ENCODE peak calls at places on chromosomes 7 and 10, in eight cellular contexts. H, C, T, D, W, B, K and Z are unnamed samples.
A peak's percentile ranks its signal among the peaks of the same experiment; 100 is the strongest.

GRCh38 chr10:24027107-24027506 is 181.8 kb upstream of the KIAA1217 start:
- DNase-seq in H (no peak), C (no peak), T (no peak), D (no peak), W (no peak), B (no peak), K (no peak), Z (no peak)

GRCh38 chr10:89869180-89869579 is 167.8 kb downstream of the KIF20B start:
- DNase-seq in H (no peak), C (no peak), T (no peak), D (no peak), W (no peak), B (no peak), K (no peak), Z (no peak)

GRCh38 chr10:128062837-128063563 is 63.2 kb downstream of the MKI67 start:
- DNase-seq in H (no peak), C (no peak), T (no peak), D (peak; percentile 11), W (no peak), B (peak; percentile 72), K (peak; percentile 67), Z (no peak)

GRCh38 chr7:130432886-130433285 is 7.9 kb downstream of the CEP41 start:
- DNase-seq in H (no peak), C (no peak), T (no peak), D (no peak), W (no peak), B (no peak), K (no peak), Z (no peak)

GRCh38 chr7:41252551-41252950 is 450.3 kb downstream of the INHBA start:
- DNase-seq in H (no peak), C (no peak), T (no peak), D (no peak), W (no peak), B (no peak), K (no peak), Z (no peak)

GRCh38 chr7:29112721-29113120 is 33.6 kb downstream of the CPVL start:
- DNase-seq in H (no peak), C (no peak), T (no peak), D (no peak), W (no peak), B (no peak), K (no peak), Z (no peak)

GRCh38 chr7:130960208-130960988 is 226.4 kb upstream of the KLF14 start:
- DNase-seq in H (no peak), C (no peak), T (no peak), D (peak; percentile 59), W (no peak), B (peak; percentile 37), K (no peak), Z (no peak)

GRCh38 chr10:131178956-131179355 is 132.6 kb downstream of the TCERG1L start:
- DNase-seq in H (no peak), C (no peak), T (no peak), D (no peak), W (no peak), B (no peak), K (peak; percentile 42), Z (no peak)

GRCh38 chr10:125878957-125879835 is 1.9 kb downstream of the DHX32 start:
- DNase-seq in H (no peak), C (no peak), T (no peak), D (no peak), W (no peak), B (peak; percentile 47), K (no peak), Z (no peak)

GRCh38 chr7:34091330-34091917 is 186.1 kb downstream of the BMPER start:
- DNase-seq in H (no peak), C (peak; percentile 51), T (peak; percentile 47), D (peak; percentile 29), W (peak; percentile 58), B (peak; percentile 62), K (no peak), Z (peak; percentile 50)

GRCh38 chr10:52434734-52435133 is 120.7 kb downstream of the DKK1 start:
- DNase-seq in H (no peak), C (no peak), T (no peak), D (no peak), W (no peak), B (no peak), K (no peak), Z (no peak)

GRCh38 chr10:34275626-34276025 is 539.5 kb downstream of the PARD3 start:
- DNase-seq in H (no peak), C (no peak), T (no peak), D (no peak), W (no peak), B (no peak), K (no peak), Z (no peak)

GRCh38 chr10:130962240-130963051 is 349.1 kb downstream of the TCERG1L start:
- DNase-seq in H (no peak), C (no peak), T (no peak), D (no peak), W (no peak), B (no peak), K (no peak), Z (no peak)

GRCh38 chr10:96690755-96691730 is 29.3 kb downstream of the PIK3AP1 start:
- DNase-seq in H (no peak), C (no peak), T (no peak), D (no peak), W (no peak), B (no peak), K (no peak), Z (peak; percentile 46)

GRCh38 chr7:33500590-33500989 is 371.2 kb downstream of the BBS9 start:
- DNase-seq in H (no peak), C (no peak), T (no peak), D (no peak), W (no peak), B (no peak), K (no peak), Z (no peak)

GRCh38 chr10:43214071-43214955 is 52.6 kb downstream of the RASGEF1A start:
- DNase-seq in H (peak; percentile 43), C (no peak), T (no peak), D (no peak), W (no peak), B (peak; percentile 33), K (no peak), Z (no peak)

GRCh38 chr7:35255417-35255798 is 1.5 kb upstream of the TBX20 start:
- DNase-seq in H (peak; percentile 70), C (no peak), T (no peak), D (no peak), W (no peak), B (peak; percentile 41), K (no peak), Z (peak; percentile 62)

GRCh38 chr7:35253182-35253679 is 669 bp downstream of the TBX20 start:
- DNase-seq in H (no peak), C (no peak), T (no peak), D (no peak), W (no peak), B (peak; percentile 54), K (no peak), Z (peak; percentile 79)

GRCh38 chr7:35254496-35255416 is 856 bp upstream of the TBX20 start:
- DNase-seq in H (peak; percentile 87), C (peak; percentile 72), T (no peak), D (no peak), W (no peak), B (peak; percentile 74), K (no peak), Z (no peak)

GRCh38 chr7:35252584-35252983 is 1.3 kb downstream of the TBX20 start:
- DNase-seq in H (no peak), C (no peak), T (no peak), D (no peak), W (no peak), B (no peak), K (no peak), Z (no peak)

DNA sequence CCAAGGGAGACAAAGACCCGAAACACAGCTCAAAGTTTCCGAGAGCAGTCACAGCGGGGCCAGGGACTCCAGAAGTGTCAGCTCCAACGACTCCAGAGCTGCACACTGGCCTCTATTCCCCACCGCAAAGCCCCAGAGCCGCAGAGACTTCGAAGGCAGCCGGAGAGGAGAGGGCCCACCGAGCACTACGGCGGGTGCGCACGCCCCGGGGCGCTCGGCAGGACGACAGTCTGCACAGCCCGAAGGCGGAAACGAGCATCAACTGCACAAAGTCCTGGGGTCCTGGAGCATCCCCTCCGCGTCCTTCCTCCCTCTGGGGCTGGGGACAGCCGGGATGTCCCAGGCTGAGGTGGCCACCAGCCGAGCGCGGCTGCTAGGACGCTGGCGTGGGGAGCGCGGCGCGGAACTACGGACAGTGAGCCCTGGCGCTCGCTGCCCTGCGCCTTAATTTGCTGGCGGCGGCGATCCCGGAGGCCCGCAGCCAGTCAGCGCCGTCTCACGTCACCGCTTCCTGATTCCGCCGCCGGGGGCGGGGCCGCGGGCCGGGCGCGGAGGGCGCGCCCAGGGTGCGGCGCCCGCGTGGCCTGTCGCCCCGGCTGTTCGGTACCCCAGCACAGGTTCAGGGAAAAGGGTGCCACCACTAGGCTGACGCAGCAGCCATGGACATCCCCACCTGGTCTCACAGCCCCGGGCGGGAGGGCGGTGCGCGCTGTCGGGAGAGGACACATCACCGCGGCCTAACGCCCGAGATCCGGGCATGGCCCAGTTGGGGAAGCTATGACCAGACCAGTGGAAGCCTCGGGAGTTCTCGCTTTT is at the start of gene TBX20:
- DNase-seq in H (peak; percentile 94), C (peak; percentile 93), T (no peak), D (no peak), W (peak; percentile 68), B (peak; percentile 78), K (peak; percentile 72), Z (peak; percentile 91)
- H3K27me3 ChIP-seq in H (no peaks in the 10 kb centered on the region), C (peaks cover 41% of the 10 kb centered on the region), T (peaks cover 99% of the 10 kb centered on the region), D (peaks cover 53% of the 10 kb centered on the region), W (no peaks in the 10 kb centered on the region), B (peaks cover 64% of the 10 kb centered on the region), K (peaks cover 100% of the 10 kb centered on the region), Z (peaks cover 99% of the 10 kb centered on the region)

DNA sequence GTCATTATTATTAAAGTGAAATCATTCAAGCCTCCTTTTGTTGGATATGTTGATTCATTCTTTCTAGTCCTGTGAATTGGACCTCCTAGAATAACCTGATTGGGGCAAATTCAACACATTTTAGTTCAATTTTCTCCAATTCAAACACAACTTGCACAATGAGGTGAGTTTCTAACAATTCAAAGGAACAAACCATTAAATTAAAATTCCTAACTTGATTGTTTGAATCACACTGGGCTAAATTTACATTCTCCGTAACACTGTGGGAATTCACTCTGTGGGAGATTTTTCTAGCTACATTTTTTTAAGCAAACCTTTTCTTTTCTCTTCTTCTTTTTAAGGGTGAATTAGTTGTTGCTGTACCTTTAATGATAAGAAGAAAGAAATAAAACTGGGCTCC is 68.3 kb upstream of the CABCOCO1 start:
- DNase-seq in H (no peak), C (no peak), T (no peak), D (no peak), W (no peak), B (peak; percentile 19), K (no peak), Z (no peak)
- H3K4me3 ChIP-seq in H (no peak overlapping the region), C (no peak overlapping the region), T (no peak overlapping the region), D (no peak overlapping the region), W (no peak overlapping the region), B (no peak overlapping the region), K (no peak overlapping the region), Z (no peak overlapping the region)

DNA sequence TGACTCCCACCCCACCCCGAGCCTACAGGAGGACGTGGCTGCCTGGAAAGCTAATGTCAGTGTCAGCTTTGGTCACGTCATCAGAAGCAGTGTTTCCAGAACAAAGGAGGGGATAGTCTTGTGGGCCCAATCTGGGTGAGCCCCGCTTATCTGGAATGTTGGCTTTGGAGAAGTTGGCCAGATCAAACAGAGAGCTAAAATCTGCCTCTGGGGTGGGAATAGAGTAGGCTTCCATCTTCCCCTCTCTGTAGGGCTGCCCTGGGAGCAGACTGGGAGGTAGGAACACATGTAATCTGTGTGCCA is 32.5 kb downstream of the SRRM3 start:
- DNase-seq in H (no peak), C (no peak), T (no peak), D (no peak), W (no peak), B (no peak), K (no peak), Z (no peak)
- H3K27me3 ChIP-seq in H (no peaks in the 10 kb centered on the region), C (peaks cover 14% of the 10 kb centered on the region), T (peaks cover 85% of the 10 kb centered on the region), D (peaks cover 72% of the 10 kb centered on the region), W (no peaks in the 10 kb centered on the region), B (no peaks in the 10 kb centered on the region), K (peaks cover 50% of the 10 kb centered on the region), Z (no peaks in the 10 kb centered on the region)

GRCh38 chr7:116224492-116225098 is 14.3 kb downstream of the TES start:
- DNase-seq in H (no peak), C (no peak), T (no peak), D (no peak), W (no peak), B (peak; percentile 51), K (no peak), Z (no peak)
- H3K4me3 ChIP-seq in H (no peak overlapping the region), C (no peak overlapping the region), T (no peak overlapping the region), D (no peak overlapping the region), W (no peak overlapping the region), B (no peak overlapping the region), K (no peak overlapping the region), Z (no peak overlapping the region)